ENCODE peak calls at places on chromosomes 13 and 19, in six cellular contexts. X is IMR-90, A is H9, L is trophoblast cell, Z is neuronal stem cell, K is H1. F is an unnamed sample.
A peak's percentile ranks its signal among the peaks of the same experiment; 100 is the strongest.

GRCh38 chr19:36093687-36094086 is 17.3 kb upstream of the OVOL3 start:
- DNase-seq in X (no peak), K (no peak), A (no peak), Z (no peak), L (no peak), F (no peak)

GRCh38 chr13:21583496-21583895 is 20.5 kb downstream of the MICU2 start:
- DNase-seq in L (peak; percentile 71), Z (no peak), K (peak; percentile 3), A (peak; percentile 73), X (peak; percentile 66), F (no peak)

GRCh38 chr19:23075031-23075733 is 41.6 kb upstream of the ZNF730 start:
- DNase-seq in X (peak; percentile 72), L (peak; percentile 78), K (peak; percentile 92), Z (peak; percentile 81), A (peak; percentile 97), F (peak; percentile 82)

GRCh38 chr19:506404-507285 is 652 bp upstream of the TPGS1 start:
- DNase-seq in Z (no peak), K (peak; percentile 94), L (peak; percentile 92), X (peak; percentile 84), A (peak; percentile 98), F (peak; percentile 91)

GRCh38 chr13:38850868-38851626 is 139.6 kb downstream of the STOML3 start:
- DNase-seq in Z (no peak), L (no peak), K (no peak), A (no peak), X (no peak), F (no peak)

GRCh38 chr13:39510296-39510695 is 92.7 kb downstream of the LHFPL6 start:
- DNase-seq in A (no peak), X (no peak), Z (no peak), L (peak; percentile 81), K (no peak), F (no peak)

GRCh38 chr19:55600336-55601028 is 394 bp downstream of the ZNF524 start:
- DNase-seq in X (peak; percentile 54), A (no peak), L (peak; percentile 21), Z (peak; percentile 91), K (no peak), F (no peak)

GRCh38 chr19:13060964-13061927 is 41.4 kb downstream of the LYL1 start:
- DNase-seq in X (peak; percentile 69), K (no peak), Z (peak; percentile 81), L (peak; percentile 87), A (peak; percentile 82), F (peak; percentile 76)

GRCh38 chr13:71609271-71609670 is 257.7 kb downstream of the DACH1 start:
- DNase-seq in A (no peak), X (peak; percentile 5), K (no peak), Z (no peak), L (no peak), F (peak; percentile 60)

GRCh38 chr19:21022996-21023395 is 2.5 kb downstream of the ZNF430 start:
- DNase-seq in A (no peak), K (no peak), X (peak; percentile 66), L (no peak), Z (no peak), F (peak; percentile 48)

GRCh38 chr19:14146789-14147216 is 10.4 kb upstream of the ASF1B start:
- DNase-seq in L (peak; percentile 90), Z (no peak), A (no peak), X (peak; percentile 84), K (no peak), F (peak; percentile 65)

GRCh38 chr19:51784922-51785690 is 9.9 kb upstream of the FPR3 start:
- DNase-seq in Z (no peak), K (no peak), X (no peak), A (no peak), L (peak; percentile 91), F (no peak)

GRCh38 chr19:4064073-4064550 is 2.6 kb downstream of the ZBTB7A start:
- DNase-seq in A (peak; percentile 42), Z (no peak), L (no peak), X (peak; percentile 37), K (no peak), F (no peak)

GRCh38 chr19:35211545-35212230 is 16.9 kb downstream of the FAM187B start:
- DNase-seq in X (no peak), L (no peak), Z (no peak), A (no peak), K (no peak), F (no peak)

GRCh38 chr13:55999709-56000108 is 1141.0 kb upstream of the PRR20A start:
- DNase-seq in Z (no peak), A (no peak), L (no peak), K (no peak), X (no peak), F (no peak)

GRCh38 chr19:45782162-45782623 is at the start of gene DMPK:
- DNase-seq in Z (no peak), L (no peak), K (no peak), A (peak; percentile 30), X (no peak), F (peak; percentile 60)

GRCh38 chr13:33213024-33213795 is 72.3 kb downstream of the STARD13 start:
- DNase-seq in A (no peak), X (no peak), K (no peak), L (no peak), Z (no peak), F (no peak)

GRCh38 chr13:101655435-101655834 is 203.0 kb downstream of the ITGBL1 start:
- DNase-seq in X (no peak), A (no peak), K (no peak), Z (no peak), L (no peak), F (no peak)

GRCh38 chr19:7947939-7948338 is 4.5 kb upstream of the TIMM44 start:
- DNase-seq in L (no peak), A (no peak), K (no peak), Z (no peak), X (peak; percentile 69), F (peak; percentile 22)

GRCh38 chr19:49338691-49339363 is 3.6 kb downstream of the CD37 start:
- DNase-seq in L (peak; percentile 77), K (peak; percentile 90), X (no peak), A (peak; percentile 98), Z (peak; percentile 75), F (peak; percentile 29)

GRCh38 chr19:9456018-9456689 is 20.8 kb upstream of the ZNF266 start:
- DNase-seq in A (no peak), X (no peak), L (no peak), Z (no peak), K (no peak), F (no peak)

GRCh38 chr19:9467161-9467560 is 31.3 kb downstream of the ZNF560 start:
- DNase-seq in X (no peak), L (no peak), A (no peak), K (no peak), Z (no peak), F (no peak)

DNA sequence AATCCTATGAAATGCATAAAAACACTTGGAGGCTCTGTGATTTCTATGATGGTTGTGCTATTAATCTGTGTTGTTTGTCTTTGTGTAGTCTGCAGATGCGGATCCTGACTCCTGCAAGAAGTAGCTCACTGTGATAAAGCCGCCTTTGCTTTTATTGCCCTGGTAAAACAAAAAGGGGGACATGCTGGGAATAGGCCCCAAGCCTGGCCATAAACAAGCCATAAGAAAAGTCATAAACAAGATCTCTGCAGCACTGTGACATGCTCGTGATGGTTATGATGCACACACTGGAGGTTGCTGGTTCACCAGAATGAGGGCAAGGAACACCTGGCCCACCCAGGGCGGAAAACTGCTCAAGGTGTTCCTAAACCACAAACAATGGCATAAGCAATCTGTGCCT is 26.6 kb upstream of the ZNF266 start:
- DNase-seq in Z (no peak), A (no peak), K (no peak), L (no peak), X (no peak), F (no peak)
- H4K91ac ChIP-seq in Z (no peak overlapping the region), A (no peak overlapping the region), K (no peak overlapping the region), L (no peak overlapping the region), X (no peak overlapping the region), F (no peak overlapping the region)

GRCh38 chr13:90533866-90534265 is 813.6 kb upstream of the MIR17HG start:
- DNase-seq in L (no peak), A (no peak), K (no peak), X (no peak), Z (no peak), F (no peak)

GRCh38 chr13:90534617-90535340 is 812.7 kb upstream of the MIR17HG start:
- DNase-seq in X (no peak), K (no peak), A (no peak), Z (no peak), L (no peak), F (no peak)

GRCh38 chr13:90531744-90532143 is 815.7 kb upstream of the MIR17HG start:
- DNase-seq in A (no peak), X (no peak), L (no peak), K (no peak), Z (no peak), F (no peak)

GRCh38 chr13:90538063-90538462 is 809.4 kb upstream of the MIR17HG start:
- DNase-seq in A (no peak), L (no peak), Z (no peak), K (no peak), X (no peak), F (no peak)

DNA sequence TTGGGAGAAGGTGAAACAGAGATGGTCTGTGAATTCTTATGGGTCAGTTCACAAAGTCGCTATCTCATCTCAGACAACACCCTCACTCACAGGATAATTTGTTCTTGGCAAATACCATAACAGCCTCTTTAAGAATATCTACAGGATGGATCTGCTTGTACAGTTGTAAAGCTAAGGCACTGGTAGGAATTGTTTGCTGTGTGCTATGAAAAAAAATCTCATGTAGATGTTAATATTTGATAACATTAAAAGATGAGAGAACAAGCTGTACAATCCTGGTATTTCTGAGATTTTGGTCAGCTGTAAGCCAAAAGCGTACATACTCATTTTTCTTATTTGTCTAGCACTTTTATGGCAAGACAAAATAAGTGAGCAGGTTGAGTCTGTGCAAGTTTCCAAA is 814.6 kb upstream of the MIR17HG start:
- DNase-seq in X (no peak), Z (no peak), L (no peak), K (no peak), A (no peak), F (no peak)
- H4K91ac ChIP-seq in X (no peak overlapping the region), Z (no peak overlapping the region), L (no peak overlapping the region), K (no peak overlapping the region), A (no peak overlapping the region), F (no peak overlapping the region)

GRCh38 chr19:53193534-53194222 is 520 bp upstream of the ZNF665 start:
- DNase-seq in K (no peak), A (no peak), Z (no peak), X (no peak), L (no peak), F (no peak)

GRCh38 chr19:53192771-53193533 is at the start of gene ZNF665:
- DNase-seq in Z (peak; percentile 56), X (peak; percentile 82), L (peak; percentile 88), K (no peak), A (peak; percentile 92), F (peak; percentile 81)

GRCh38 chr19:53195265-53195879 is 2.2 kb upstream of the ZNF665 start:
- DNase-seq in X (peak; percentile 81), Z (peak; percentile 72), A (peak; percentile 86), K (no peak), L (peak; percentile 94), F (peak; percentile 80)

GRCh38 chr19:53190253-53190652 is 2.9 kb downstream of the ZNF665 start:
- DNase-seq in K (no peak), Z (no peak), A (no peak), L (no peak), X (no peak), F (no peak)
- H4K91ac ChIP-seq in K (no peak overlapping the region), Z (no peak overlapping the region), A (no peak overlapping the region), L (no peak overlapping the region), X (no peak overlapping the region), F (no peak overlapping the region)

DNA sequence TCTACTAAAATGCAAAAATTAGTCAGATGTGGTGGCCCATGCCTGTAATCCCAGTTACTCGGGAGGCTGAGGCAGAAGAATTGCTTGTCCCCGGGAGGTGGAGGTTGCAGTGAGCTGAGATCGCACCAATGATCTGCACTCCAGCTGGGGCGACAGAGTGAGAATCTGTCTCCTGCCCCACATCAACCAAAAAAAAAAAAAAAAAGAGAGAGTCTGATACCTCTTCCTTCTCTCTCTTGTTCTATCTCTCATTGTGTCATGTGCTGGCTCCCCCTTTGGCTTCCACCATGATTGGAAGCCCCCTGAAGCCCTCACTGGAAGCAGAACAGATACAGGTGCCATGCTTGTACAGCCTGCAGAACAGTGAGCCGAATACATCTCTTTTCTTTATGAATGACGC is 20.4 kb downstream of the CLEC11A start:
- DNase-seq in K (no peak), L (no peak), Z (no peak), X (no peak), A (no peak), F (no peak)
- H4K91ac ChIP-seq in K (no peak overlapping the region), L (no peak overlapping the region), Z (no peak overlapping the region), X (no peak overlapping the region), A (no peak overlapping the region), F (no peak overlapping the region)

F was measured in mesenchymal stem cell.